ENCODE peak calls at places on chromosomes 1 and 21, in seven cellular contexts. Z, W, Y, K, Q, F and N are unnamed samples.

GRCh38 chr1:153355445-153356071 is 2.1 kb upstream of the S100A9 start:
- DNase-seq in W (peak; percentile 6), K (no peak), F (peak; percentile 20), Q (no peak), Z (peak; percentile 63), Y (peak; percentile 56), N (peak; percentile 79)

GRCh38 chr1:48552420-48552819 is 80.4 kb upstream of the SPATA6 start:
- DNase-seq in F (peak; percentile 0), W (no peak), Q (no peak), K (no peak), Y (no peak), Z (peak; percentile 28), N (peak; percentile 11)

GRCh38 chr1:89607888-89608626 is 24.9 kb upstream of the LRRC8C start:
- DNase-seq in F (peak; percentile 63), Z (peak; percentile 90), W (peak; percentile 81), Q (peak; percentile 64), K (peak; percentile 46), Y (no peak), N (no peak)

GRCh38 chr1:15207031-15207828 is 39.8 kb upstream of the FHAD1 start:
- DNase-seq in F (no peak), Z (no peak), Y (no peak), W (no peak), Q (no peak), K (no peak), N (no peak)

GRCh38 chr1:224340711-224341384 is 10.9 kb upstream of the NVL start:
- DNase-seq in Y (peak; percentile 21), W (peak; percentile 18), Z (peak; percentile 53), K (no peak), F (no peak), Q (peak; percentile 29), N (no peak)

GRCh38 chr1:45304311-45305081 is 22.2 kb upstream of the HPDL start:
- DNase-seq in Q (no peak), K (no peak), Y (no peak), F (no peak), Z (peak; percentile 46), W (no peak), N (no peak)

GRCh38 chr1:198330982-198331620 is 174.3 kb downstream of the NEK7 start:
- DNase-seq in Z (no peak), K (no peak), Q (no peak), W (no peak), Y (peak; percentile 30), F (no peak), N (no peak)

GRCh38 chr21:23960769-23961168 is 1646.5 kb downstream of the MRPL39 start:
- DNase-seq in Z (no peak), K (no peak), W (no peak), F (no peak), Q (no peak), Y (no peak), N (no peak)

GRCh38 chr1:179591592-179592580 is at the start of gene TDRD5:
- DNase-seq in Y (no peak), Z (no peak), Q (no peak), F (no peak), K (no peak), W (no peak), N (no peak)

GRCh38 chr1:93600663-93601062 is 81.0 kb downstream of the BCAR3 start:
- DNase-seq in Q (no peak), Z (no peak), F (no peak), W (no peak), Y (no peak), K (no peak), N (no peak)

GRCh38 chr1:27496604-27497155 is 6.7 kb upstream of the WASF2 start:
- DNase-seq in Y (peak; percentile 32), K (no peak), Q (no peak), W (no peak), F (no peak), Z (no peak), N (no peak)

GRCh38 chr1:13759072-13759471 is 59.1 kb downstream of the PRDM2 start:
- DNase-seq in Z (no peak), Q (no peak), W (no peak), K (no peak), F (no peak), Y (no peak), N (no peak)

GRCh38 chr1:203589201-203589600 is 37.4 kb upstream of the ATP2B4 start:
- DNase-seq in Z (no peak), Y (no peak), F (no peak), W (no peak), Q (no peak), K (no peak), N (no peak)

GRCh38 chr1:184412472-184412871 is 25.6 kb downstream of the C1orf21 start:
- DNase-seq in Z (no peak), F (no peak), Y (no peak), W (no peak), K (no peak), Q (no peak), N (no peak)

GRCh38 chr1:83978056-83978455 is 20.9 kb downstream of the TTLL7 start:
- DNase-seq in Y (no peak), Q (no peak), Z (no peak), F (no peak), W (no peak), K (no peak), N (no peak)

GRCh38 chr1:162939035-162939434 is 78.1 kb upstream of the CCDC190 start:
- DNase-seq in K (no peak), Q (no peak), Z (no peak), F (no peak), W (no peak), Y (no peak), N (no peak)

GRCh38 chr1:209805341-209805781 is 581 bp downstream of the IRF6 start:
- DNase-seq in W (no peak), Z (no peak), Y (no peak), K (no peak), F (no peak), Q (no peak), N (no peak)

GRCh38 chr1:35835398-35835797 is 27.6 kb downstream of the AGO4 start:
- DNase-seq in K (no peak), Z (no peak), Q (no peak), F (no peak), W (no peak), Y (no peak), N (no peak)

GRCh38 chr1:199073166-199073565 is 434.3 kb downstream of the PTPRC start:
- DNase-seq in Z (no peak), Y (no peak), Q (no peak), F (no peak), K (no peak), W (no peak), N (peak; percentile 11)

GRCh38 chr1:52057245-52057644 is 1.1 kb downstream of the BTF3L4 start:
- DNase-seq in W (no peak), Y (peak; percentile 27), K (no peak), F (no peak), Q (no peak), Z (no peak), N (no peak)

GRCh38 chr1:225813250-225813964 is 3.5 kb downstream of the EPHX1 start:
- DNase-seq in K (no peak), Y (no peak), Q (no peak), F (no peak), Z (peak; percentile 30), W (no peak), N (peak; percentile 60)

GRCh38 chr1:227896710-227897655 is 50.7 kb downstream of the WNT9A start:
- DNase-seq in Q (peak; percentile 0), K (no peak), Y (no peak), W (no peak), F (no peak), Z (no peak), N (no peak)

GRCh38 chr1:150257624-150258274 is at the start of gene CA14:
- DNase-seq in K (no peak), Z (no peak), Q (no peak), W (no peak), F (no peak), Y (no peak), N (peak; percentile 7)

GRCh38 chr1:47924649-47925048 is 72.5 kb downstream of the TRABD2B start:
- DNase-seq in F (no peak), Y (no peak), Z (no peak), K (no peak), Q (no peak), W (no peak), N (no peak)

GRCh38 chr1:14571810-14572767 is 26.4 kb upstream of the KAZN start:
- DNase-seq in W (no peak), F (no peak), Q (no peak), Y (no peak), Z (peak; percentile 20), K (no peak), N (peak; percentile 39)

GRCh38 chr21:41234574-41234973 is 66.6 kb downstream of the BACE2 start:
- DNase-seq in Y (no peak), W (no peak), F (no peak), Z (no peak), K (no peak), Q (no peak), N (no peak)

GRCh38 chr1:220182656-220183055 is 88.7 kb downstream of the IARS2 start:
- DNase-seq in Y (peak; percentile 45), K (no peak), Q (no peak), Z (no peak), F (no peak), W (no peak), N (no peak)

GRCh38 chr21:22421416-22422190 is 1423.4 kb downstream of the NCAM2 start:
- DNase-seq in F (no peak), Z (peak; percentile 25), Q (no peak), Y (no peak), W (peak; percentile 7), K (no peak), N (no peak)

GRCh38 chr1:5975133-5975880 is 16.9 kb downstream of the NPHP4 start:
- DNase-seq in Q (peak; percentile 35), W (peak; percentile 34), Z (peak; percentile 57), F (no peak), Y (peak; percentile 40), K (no peak), N (peak; percentile 48)

GRCh38 chr21:22554690-22555316 is 1556.6 kb downstream of the NCAM2 start:
- DNase-seq in F (no peak), Y (no peak), Z (no peak), W (no peak), K (no peak), Q (no peak), N (no peak)

GRCh38 chr1:178527117-178527516 is 14.2 kb downstream of the TEX35 start:
- DNase-seq in Y (no peak), W (no peak), K (no peak), F (no peak), Z (no peak), Q (no peak), N (no peak)

GRCh38 chr1:42815938-42816599 is 853 bp upstream of the ERMAP start:
- DNase-seq in K (no peak), Z (peak; percentile 16), F (no peak), Y (peak; percentile 25), W (peak; percentile 3), Q (no peak), N (no peak)

GRCh38 chr1:30872033-30872947 is 36.3 kb downstream of the SDC3 start:
- DNase-seq in F (no peak), Q (no peak), Y (no peak), W (no peak), Z (no peak), K (no peak), N (no peak)